ENCODE peak calls at places on chromosomes 6 and 20, in five cellular contexts. One of them, this sample, is unnamed. For H3K36me3, the result is how much of the 10 kb centered on the place peaks cover.

GRCh38 chr6:122696079-122696478 is 83.4 kb upstream of the FABP7 start:
- DNase-seq in neuronal stem cell: no peak
- DNase-seq in neural progenitor cell: no peak
- DNase-seq in CD8-positive, alpha-beta T cell: no peak
- DNase-seq in mammary epithelial cell: peak
- DNase-seq in this sample: no peak

GRCh38 chr6:49653438-49653837 is 16.8 kb upstream of the RHAG start:
- DNase-seq in neuronal stem cell: no peak
- DNase-seq in mammary epithelial cell: no peak
- DNase-seq in CD8-positive, alpha-beta T cell: no peak
- DNase-seq in neural progenitor cell: no peak
- DNase-seq in this sample: no peak

GRCh38 chr20:17533396-17533795 is 2.2 kb upstream of the BFSP1 start:
- DNase-seq in mammary epithelial cell: peak
- DNase-seq in neuronal stem cell: peak
- DNase-seq in CD8-positive, alpha-beta T cell: no peak
- DNase-seq in neural progenitor cell: peak
- DNase-seq in this sample: peak

GRCh38 chr6:36546664-36546957 is 668 bp downstream of the STK38 start:
- DNase-seq in neural progenitor cell: no peak
- DNase-seq in mammary epithelial cell: peak
- DNase-seq in neuronal stem cell: peak
- DNase-seq in CD8-positive, alpha-beta T cell: no peak
- DNase-seq in this sample: no peak

GRCh38 chr6:79646006-79646405 is 14.9 kb downstream of the SH3BGRL2 start:
- DNase-seq in mammary epithelial cell: no peak
- DNase-seq in neural progenitor cell: peak
- DNase-seq in CD8-positive, alpha-beta T cell: peak
- DNase-seq in neuronal stem cell: no peak
- DNase-seq in this sample: peak

GRCh38 chr20:12287575-12287974 is 369.9 kb downstream of the BTBD3 start:
- DNase-seq in mammary epithelial cell: peak
- DNase-seq in CD8-positive, alpha-beta T cell: no peak
- DNase-seq in neuronal stem cell: no peak
- DNase-seq in neural progenitor cell: no peak
- DNase-seq in this sample: no peak

GRCh38 chr6:5622276-5623005 is 361.1 kb downstream of the FARS2 start:
- DNase-seq in neuronal stem cell: no peak
- DNase-seq in mammary epithelial cell: no peak
- DNase-seq in CD8-positive, alpha-beta T cell: no peak
- DNase-seq in neural progenitor cell: no peak
- DNase-seq in this sample: no peak

GRCh38 chr20:62900692-62901584 is 25.4 kb downstream of the DIDO1 start:
- DNase-seq in CD8-positive, alpha-beta T cell: no peak
- DNase-seq in neuronal stem cell: no peak
- DNase-seq in mammary epithelial cell: peak
- DNase-seq in neural progenitor cell: peak
- DNase-seq in this sample: peak

GRCh38 chr6:162371133-162371532 is 356.4 kb downstream of the PRKN start:
- DNase-seq in mammary epithelial cell: no peak
- DNase-seq in neural progenitor cell: no peak
- DNase-seq in CD8-positive, alpha-beta T cell: no peak
- DNase-seq in neuronal stem cell: no peak
- DNase-seq in this sample: peak

GRCh38 chr20:15882553-15882952 is 690.7 kb downstream of the KIF16B start:
- DNase-seq in CD8-positive, alpha-beta T cell: no peak
- DNase-seq in neural progenitor cell: no peak
- DNase-seq in mammary epithelial cell: peak
- DNase-seq in neuronal stem cell: no peak
- DNase-seq in this sample: no peak

GRCh38 chr6:130503146-130503545 is 137.3 kb downstream of the TMEM200A start:
- DNase-seq in mammary epithelial cell: peak
- DNase-seq in neural progenitor cell: no peak
- DNase-seq in CD8-positive, alpha-beta T cell: no peak
- DNase-seq in neuronal stem cell: no peak
- DNase-seq in this sample: no peak

GRCh38 chr6:89828988-89829590 is 591 bp upstream of the CASP8AP2 start:
- DNase-seq in CD8-positive, alpha-beta T cell: no peak
- DNase-seq in mammary epithelial cell: no peak
- DNase-seq in neuronal stem cell: no peak
- DNase-seq in neural progenitor cell: peak
- DNase-seq in this sample: peak

GRCh38 chr6:151341481-151342195 is 49.7 kb downstream of the ZBTB2 start:
- DNase-seq in mammary epithelial cell: no peak
- DNase-seq in neuronal stem cell: no peak
- DNase-seq in CD8-positive, alpha-beta T cell: no peak
- DNase-seq in neural progenitor cell: no peak
- DNase-seq in this sample: no peak

GRCh38 chr6:20572940-20573339 is 38.7 kb downstream of the CDKAL1 start:
- DNase-seq in neuronal stem cell: no peak
- DNase-seq in neural progenitor cell: no peak
- DNase-seq in mammary epithelial cell: peak
- DNase-seq in CD8-positive, alpha-beta T cell: no peak
- DNase-seq in this sample: no peak

GRCh38 chr6:73927421-73927820 is 231.4 kb downstream of the CD109 start:
- DNase-seq in mammary epithelial cell: no peak
- DNase-seq in neuronal stem cell: no peak
- DNase-seq in CD8-positive, alpha-beta T cell: no peak
- DNase-seq in neural progenitor cell: no peak
- DNase-seq in this sample: no peak

GRCh38 chr20:21101453-21102251 is 4.5 kb downstream of the LINC00237 start:
- DNase-seq in neural progenitor cell: peak
- DNase-seq in neuronal stem cell: no peak
- DNase-seq in CD8-positive, alpha-beta T cell: no peak
- DNase-seq in mammary epithelial cell: no peak
- DNase-seq in this sample: peak

GRCh38 chr20:62571667-62572344 is 70.5 kb upstream of the SLCO4A1 start:
- DNase-seq in neuronal stem cell: no peak
- DNase-seq in CD8-positive, alpha-beta T cell: no peak
- DNase-seq in mammary epithelial cell: no peak
- DNase-seq in neural progenitor cell: no peak
- DNase-seq in this sample: peak

GRCh38 chr20:58109918-58110635 is 118.4 kb downstream of the ANKRD60 start:
- DNase-seq in neuronal stem cell: no peak
- DNase-seq in CD8-positive, alpha-beta T cell: no peak
- DNase-seq in mammary epithelial cell: no peak
- DNase-seq in neural progenitor cell: no peak
- DNase-seq in this sample: no peak

GRCh38 chr6:44432227-44432626 is 44.7 kb downstream of the CDC5L start:
- DNase-seq in neuronal stem cell: no peak
- DNase-seq in mammary epithelial cell: no peak
- DNase-seq in neural progenitor cell: no peak
- DNase-seq in CD8-positive, alpha-beta T cell: no peak
- DNase-seq in this sample: no peak

GRCh38 chr6:44428682-44429081 is 41.2 kb downstream of the CDC5L start:
- DNase-seq in neuronal stem cell: no peak
- DNase-seq in mammary epithelial cell: no peak
- DNase-seq in CD8-positive, alpha-beta T cell: no peak
- DNase-seq in neural progenitor cell: no peak
- DNase-seq in this sample: no peak

GRCh38 chr6:44430322-44430721 is 42.8 kb downstream of the CDC5L start:
- DNase-seq in CD8-positive, alpha-beta T cell: no peak
- DNase-seq in neuronal stem cell: no peak
- DNase-seq in mammary epithelial cell: no peak
- DNase-seq in neural progenitor cell: no peak
- DNase-seq in this sample: no peak

GRCh38 chr6:44432726-44433125 is 45.2 kb downstream of the CDC5L start:
- DNase-seq in neural progenitor cell: no peak
- DNase-seq in CD8-positive, alpha-beta T cell: no peak
- DNase-seq in neuronal stem cell: no peak
- DNase-seq in mammary epithelial cell: no peak
- DNase-seq in this sample: no peak

GRCh38 chr6:44431118-44431725 is 43.7 kb downstream of the CDC5L start:
- DNase-seq in CD8-positive, alpha-beta T cell: peak
- DNase-seq in mammary epithelial cell: peak
- DNase-seq in neuronal stem cell: peak
- DNase-seq in neural progenitor cell: peak
- DNase-seq in this sample: peak
- H3K36me3 ChIP-seq in CD8-positive, alpha-beta T cell: under half
- H3K36me3 ChIP-seq in mammary epithelial cell: under half
- H3K36me3 ChIP-seq in neuronal stem cell: half or more
- H3K36me3 ChIP-seq in neural progenitor cell: under half
- H3K36me3 ChIP-seq in this sample: half or more

GRCh38 chr20:24568842-24569241 is 99.4 kb downstream of the SYNDIG1 start:
- DNase-seq in neural progenitor cell: no peak
- DNase-seq in CD8-positive, alpha-beta T cell: no peak
- DNase-seq in mammary epithelial cell: no peak
- DNase-seq in neuronal stem cell: no peak
- DNase-seq in this sample: no peak
- H3K36me3 ChIP-seq in neural progenitor cell: under half
- H3K36me3 ChIP-seq in CD8-positive, alpha-beta T cell: under half
- H3K36me3 ChIP-seq in mammary epithelial cell: under half
- H3K36me3 ChIP-seq in neuronal stem cell: under half
- H3K36me3 ChIP-seq in this sample: under half

DNA sequence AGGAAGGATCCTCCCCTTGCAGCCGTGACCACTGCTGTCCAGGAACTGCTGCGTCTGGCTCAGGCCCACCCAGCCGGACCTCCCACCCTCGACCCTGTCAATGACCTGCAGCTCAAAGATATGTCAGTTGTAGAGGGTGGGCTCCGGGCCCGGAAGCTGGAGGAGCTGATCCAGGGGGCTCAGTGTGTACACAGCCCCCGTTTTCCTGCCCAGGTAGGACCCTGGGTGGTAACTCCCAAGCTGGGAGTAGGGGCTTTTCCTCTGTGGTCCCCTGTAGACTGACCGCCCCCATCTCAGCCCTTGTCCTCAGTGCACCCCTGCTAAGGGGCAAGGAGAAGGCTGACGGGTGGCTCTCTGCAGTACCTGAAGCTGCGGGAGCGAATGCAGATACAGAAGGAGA is 3.6 kb downstream of the DXO start:
- DNase-seq in CD8-positive, alpha-beta T cell: no peak
- DNase-seq in neuronal stem cell: no peak
- DNase-seq in neural progenitor cell: no peak
- DNase-seq in mammary epithelial cell: no peak
- DNase-seq in this sample: no peak
- H3K36me3 ChIP-seq in CD8-positive, alpha-beta T cell: under half
- H3K36me3 ChIP-seq in neuronal stem cell: half or more
- H3K36me3 ChIP-seq in neural progenitor cell: under half
- H3K36me3 ChIP-seq in mammary epithelial cell: under half
- H3K36me3 ChIP-seq in this sample: under half

GRCh38 chr6:7241709-7242645 is 71.0 kb downstream of the SSR1 start:
- DNase-seq in neural progenitor cell: peak
- DNase-seq in neuronal stem cell: no peak
- DNase-seq in mammary epithelial cell: no peak
- DNase-seq in CD8-positive, alpha-beta T cell: no peak
- DNase-seq in this sample: no peak
- H3K36me3 ChIP-seq in neural progenitor cell: under half
- H3K36me3 ChIP-seq in neuronal stem cell: under half
- H3K36me3 ChIP-seq in mammary epithelial cell: under half
- H3K36me3 ChIP-seq in CD8-positive, alpha-beta T cell: under half
- H3K36me3 ChIP-seq in this sample: under half

GRCh38 chr20:59812286-59813125 is 120.9 kb downstream of the SYCP2 start:
- DNase-seq in neural progenitor cell: no peak
- DNase-seq in CD8-positive, alpha-beta T cell: no peak
- DNase-seq in mammary epithelial cell: no peak
- DNase-seq in neuronal stem cell: no peak
- DNase-seq in this sample: peak
- H3K36me3 ChIP-seq in neural progenitor cell: under half
- H3K36me3 ChIP-seq in CD8-positive, alpha-beta T cell: under half
- H3K36me3 ChIP-seq in mammary epithelial cell: under half
- H3K36me3 ChIP-seq in neuronal stem cell: under half
- H3K36me3 ChIP-seq in this sample: under half

GRCh38 chr20:10662151-10662550 is 11.6 kb downstream of the JAG1 start:
- DNase-seq in mammary epithelial cell: no peak
- DNase-seq in neural progenitor cell: no peak
- DNase-seq in neuronal stem cell: no peak
- DNase-seq in CD8-positive, alpha-beta T cell: no peak
- DNase-seq in this sample: peak
- H3K36me3 ChIP-seq in mammary epithelial cell: half or more
- H3K36me3 ChIP-seq in neural progenitor cell: under half
- H3K36me3 ChIP-seq in neuronal stem cell: half or more
- H3K36me3 ChIP-seq in CD8-positive, alpha-beta T cell: under half
- H3K36me3 ChIP-seq in this sample: under half

DNA sequence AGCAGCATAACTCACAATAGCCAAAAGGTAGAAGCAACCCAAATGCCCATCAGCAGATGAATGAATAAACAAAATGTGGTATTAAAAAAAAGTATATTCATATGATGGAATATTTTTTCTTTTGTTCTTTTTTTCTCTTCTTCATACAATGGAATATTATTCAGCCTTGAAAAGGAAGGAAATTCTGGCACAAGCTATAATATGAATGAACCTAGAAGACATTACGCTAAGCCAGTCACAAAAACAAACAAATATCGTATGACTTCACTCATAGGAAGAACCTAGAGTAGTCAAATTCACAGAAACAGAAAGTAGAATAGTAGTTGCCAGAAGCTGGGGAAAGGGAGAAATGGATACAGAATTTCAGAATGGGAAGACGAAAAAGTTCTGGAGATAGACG is 63.7 kb downstream of the RBL1 start:
- DNase-seq in neuronal stem cell: no peak
- DNase-seq in mammary epithelial cell: no peak
- DNase-seq in CD8-positive, alpha-beta T cell: no peak
- DNase-seq in neural progenitor cell: no peak
- DNase-seq in this sample: no peak
- H3K36me3 ChIP-seq in neuronal stem cell: half or more
- H3K36me3 ChIP-seq in mammary epithelial cell: under half
- H3K36me3 ChIP-seq in CD8-positive, alpha-beta T cell: under half
- H3K36me3 ChIP-seq in neural progenitor cell: under half
- H3K36me3 ChIP-seq in this sample: half or more

GRCh38 chr20:25480797-25481196 is 73.3 kb downstream of the GINS1 start:
- DNase-seq in mammary epithelial cell: no peak
- DNase-seq in CD8-positive, alpha-beta T cell: no peak
- DNase-seq in neural progenitor cell: no peak
- DNase-seq in neuronal stem cell: no peak
- DNase-seq in this sample: no peak

GRCh38 chr20:25480156-25480555 is 72.7 kb downstream of the GINS1 start:
- DNase-seq in CD8-positive, alpha-beta T cell: no peak
- DNase-seq in neuronal stem cell: no peak
- DNase-seq in mammary epithelial cell: no peak
- DNase-seq in neural progenitor cell: no peak
- DNase-seq in this sample: no peak

GRCh38 chr20:25481235-25481917 is 73.9 kb downstream of the GINS1 start:
- DNase-seq in mammary epithelial cell: no peak
- DNase-seq in neural progenitor cell: no peak
- DNase-seq in CD8-positive, alpha-beta T cell: no peak
- DNase-seq in neuronal stem cell: no peak
- DNase-seq in this sample: no peak

GRCh38 chr20:25478889-25479568 is 71.6 kb downstream of the GINS1 start:
- DNase-seq in mammary epithelial cell: no peak
- DNase-seq in neural progenitor cell: no peak
- DNase-seq in CD8-positive, alpha-beta T cell: no peak
- DNase-seq in neuronal stem cell: no peak
- DNase-seq in this sample: no peak

DNA sequence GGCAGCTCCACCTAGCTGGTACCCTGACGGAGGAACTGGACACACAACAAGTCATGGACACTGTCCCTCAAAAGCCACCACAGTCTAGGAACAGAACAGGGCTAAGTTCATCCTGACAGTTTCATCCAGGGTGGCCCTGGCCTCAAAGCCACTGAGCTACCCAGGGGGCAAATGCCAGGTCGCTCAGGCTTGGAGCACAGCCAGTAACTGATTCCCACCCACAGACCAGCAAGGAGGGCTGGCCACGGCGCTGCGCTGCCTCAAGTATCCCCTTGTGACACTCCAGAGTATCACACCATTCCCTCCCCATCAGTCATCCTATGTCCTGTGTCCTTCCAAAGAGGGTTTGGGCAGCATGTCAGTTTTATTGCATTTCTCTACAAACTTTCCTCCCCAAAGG is 72.2 kb downstream of the GINS1 start:
- DNase-seq in CD8-positive, alpha-beta T cell: no peak
- DNase-seq in neural progenitor cell: no peak
- DNase-seq in mammary epithelial cell: no peak
- DNase-seq in neuronal stem cell: no peak
- DNase-seq in this sample: no peak
- H3K36me3 ChIP-seq in CD8-positive, alpha-beta T cell: under half
- H3K36me3 ChIP-seq in neural progenitor cell: under half
- H3K36me3 ChIP-seq in mammary epithelial cell: under half
- H3K36me3 ChIP-seq in neuronal stem cell: half or more
- H3K36me3 ChIP-seq in this sample: half or more

This sample was measured in endodermal cell.